ENCODE peak calls at places on chromosomes 6 and 20, in five cellular contexts. O is sigmoid colon; S is lower leg skin; Y is CD8-positive, alpha-beta memory T cell; G is upper lobe of right lung. N is an unnamed sample.

GRCh38 chr20:46040902-46041535 is 12.0 kb downstream of the SLC12A5 start:
- DNase-seq in Y (no peak), O (no peak), G (no peak), S (no peak), N (no peak)

GRCh38 chr20:61756446-61756845 is 309.2 kb downstream of the TAF4 start:
- DNase-seq in G (no peak), S (no peak), Y (no peak), O (no peak), N (no peak)

GRCh38 chr6:137155830-137156229 is 17.6 kb downstream of the IL22RA2 start:
- DNase-seq in G (no peak), Y (peak), S (no peak), O (no peak), N (no peak)

GRCh38 chr6:150586850-150587359 is 12.8 kb upstream of the PLEKHG1 start:
- DNase-seq in Y (no peak), S (no peak), O (no peak), G (no peak), N (no peak)

GRCh38 chr20:15071010-15071808 is 733.8 kb upstream of the FLRT3 start:
- DNase-seq in S (no peak), Y (no peak), G (no peak), O (no peak), N (no peak)

GRCh38 chr20:20213722-20214121 is 154.2 kb upstream of the INSM1 start:
- DNase-seq in O (no peak), Y (no peak), S (no peak), G (no peak), N (no peak)

GRCh38 chr6:78947962-78948361 is 80.6 kb downstream of the IRAK1BP1 start:
- DNase-seq in S (no peak), Y (no peak), G (no peak), O (no peak), N (no peak)

GRCh38 chr6:106085687-106085983 is 501 bp upstream of the PRDM1 start:
- DNase-seq in G (no peak), S (no peak), Y (no peak), O (no peak), N (no peak)

GRCh38 chr20:58340853-58341252 is 31.3 kb downstream of the RAB22A start:
- DNase-seq in O (no peak), Y (no peak), G (no peak), S (no peak), N (no peak)

GRCh38 chr6:138722425-138723371 is 50.9 kb upstream of the CCDC28A start:
- DNase-seq in Y (no peak), O (no peak), S (no peak), G (no peak), N (no peak)

GRCh38 chr6:90414352-90414751 is 117.7 kb upstream of the BACH2 start:
- DNase-seq in Y (no peak), O (no peak), G (no peak), S (no peak), N (no peak)

GRCh38 chr6:154899825-154900468 is 95.2 kb upstream of the TIAM2 start:
- DNase-seq in O (no peak), G (no peak), Y (no peak), S (no peak), N (no peak)

GRCh38 chr6:52389626-52390360 is 27.8 kb downstream of the PAQR8 start:
- DNase-seq in Y (peak), G (peak), S (no peak), O (no peak), N (peak)

GRCh38 chr6:17457405-17457804 is 64.0 kb downstream of the CAP2 start:
- DNase-seq in Y (no peak), O (no peak), S (no peak), G (no peak), N (no peak)

GRCh38 chr6:12467706-12468670 is 177.8 kb downstream of the EDN1 start:
- DNase-seq in G (no peak), O (no peak), Y (no peak), S (no peak), N (no peak)

GRCh38 chr6:165455488-165455887 is 146.1 kb upstream of the C6orf118 start:
- DNase-seq in G (no peak), S (no peak), O (no peak), Y (no peak), N (no peak)

GRCh38 chr6:29755295-29755871 is 32.1 kb downstream of the HLA-F start:
- DNase-seq in G (no peak), O (no peak), S (peak), Y (no peak), N (no peak)
- H3K4me3 ChIP-seq in G (no peak), O (no peak), S (no peak), Y (no peak), N (no peak)

DNA sequence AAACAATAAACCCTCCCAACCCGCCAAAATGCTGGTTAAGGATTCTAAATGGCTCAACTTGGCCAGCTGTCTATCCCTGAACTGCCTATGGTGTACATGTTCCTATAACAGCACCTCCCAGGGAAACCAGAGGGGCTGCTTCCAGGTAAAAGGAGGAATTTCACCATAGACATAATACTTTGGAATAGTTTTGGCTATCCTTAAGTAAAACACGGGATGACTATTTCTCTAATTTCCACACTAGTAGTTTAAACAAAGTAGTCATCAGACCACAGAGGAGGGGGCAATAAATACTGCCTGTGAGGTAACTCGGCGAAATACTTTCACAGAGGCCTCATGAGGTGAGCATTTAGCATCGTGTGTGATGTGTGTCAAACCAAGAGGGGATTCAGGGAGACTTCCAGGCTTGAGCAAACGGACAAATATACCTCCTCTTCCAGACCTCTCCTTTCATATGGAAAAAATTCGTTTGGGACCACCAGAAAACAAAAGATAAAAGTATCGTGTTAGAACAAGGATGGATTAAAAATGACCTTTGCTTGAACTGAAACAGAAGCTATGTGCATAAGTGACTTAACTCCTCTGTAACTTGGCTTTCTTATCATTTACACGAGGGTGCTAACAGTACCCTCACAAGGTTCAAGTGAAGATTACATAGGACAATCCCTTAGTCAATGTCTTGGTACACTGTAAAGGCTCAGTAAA is 1.0 kb upstream of the XRN2 start:
- DNase-seq in G (no peak), O (no peak), S (no peak), Y (no peak), N (no peak)
- H3K4me3 ChIP-seq in G (peak), O (peak), S (no peak), Y (peak), N (peak)

DNA sequence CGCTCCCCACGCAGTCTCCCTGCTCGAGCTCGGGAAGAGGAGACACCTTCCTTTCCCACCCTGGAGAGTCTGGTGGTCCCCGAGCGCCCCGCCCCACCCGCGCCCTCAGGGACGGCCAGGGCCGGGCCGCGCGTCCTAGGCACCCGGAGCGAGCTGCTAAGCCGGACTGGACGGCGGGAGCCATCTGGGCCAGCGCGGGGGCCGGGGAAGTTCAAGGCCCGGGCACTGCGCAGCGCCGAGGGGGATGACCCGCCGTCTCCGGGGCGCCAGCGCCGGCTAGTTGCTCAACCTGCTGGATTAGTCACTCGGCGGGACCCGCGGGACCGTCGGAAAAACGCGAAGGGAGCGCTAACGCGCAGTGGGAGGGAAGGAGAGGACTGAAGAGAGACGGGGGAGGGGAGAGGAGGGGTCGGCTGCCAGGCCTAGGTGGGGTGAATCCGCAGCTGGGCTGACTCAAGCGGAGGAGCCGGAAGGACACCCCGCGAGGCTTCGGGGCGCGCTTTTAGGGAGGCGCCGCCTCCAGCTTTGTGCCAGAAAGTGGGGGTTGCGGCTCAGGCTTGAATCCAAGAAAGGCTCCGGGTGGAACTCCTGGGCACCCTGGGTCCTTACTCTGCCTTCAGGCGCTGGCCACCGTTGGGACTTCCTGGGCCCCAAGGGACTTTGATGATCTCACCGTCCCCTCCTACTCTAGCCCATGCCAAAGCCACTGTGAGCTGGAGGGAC is 75.7 kb upstream of the FOXP4 start:
- DNase-seq in S (peak), G (peak), Y (no peak), O (peak), N (no peak)
- H3K4me3 ChIP-seq in S (no peak), G (peak), Y (no peak), O (no peak), N (no peak)

GRCh38 chr6:169020821-169021220 is 232.8 kb downstream of the THBS2 start:
- DNase-seq in Y (no peak), S (no peak), G (no peak), O (no peak), N (no peak)
- H3K4me3 ChIP-seq in Y (no peak), S (no peak), G (no peak), O (no peak), N (no peak)

GRCh38 chr6:113871975-113872374 is 14.8 kb downstream of the MARCKS start:
- DNase-seq in S (no peak), G (no peak), Y (no peak), O (no peak), N (no peak)
- H3K4me3 ChIP-seq in S (no peak), G (peak), Y (no peak), O (no peak), N (peak)

GRCh38 chr6:141682391-141682790 is 450.3 kb upstream of the GJE1 start:
- DNase-seq in O (no peak), Y (no peak), G (no peak), S (no peak), N (no peak)

GRCh38 chr6:141675957-141676356 is 456.8 kb upstream of the GJE1 start:
- DNase-seq in O (no peak), S (no peak), Y (no peak), G (no peak), N (no peak)

GRCh38 chr6:141677598-141678211 is 455.0 kb upstream of the GJE1 start:
- DNase-seq in S (no peak), O (no peak), Y (no peak), G (no peak), N (no peak)
- H3K4me3 ChIP-seq in S (no peak), O (no peak), Y (no peak), G (no peak), N (no peak)

DNA sequence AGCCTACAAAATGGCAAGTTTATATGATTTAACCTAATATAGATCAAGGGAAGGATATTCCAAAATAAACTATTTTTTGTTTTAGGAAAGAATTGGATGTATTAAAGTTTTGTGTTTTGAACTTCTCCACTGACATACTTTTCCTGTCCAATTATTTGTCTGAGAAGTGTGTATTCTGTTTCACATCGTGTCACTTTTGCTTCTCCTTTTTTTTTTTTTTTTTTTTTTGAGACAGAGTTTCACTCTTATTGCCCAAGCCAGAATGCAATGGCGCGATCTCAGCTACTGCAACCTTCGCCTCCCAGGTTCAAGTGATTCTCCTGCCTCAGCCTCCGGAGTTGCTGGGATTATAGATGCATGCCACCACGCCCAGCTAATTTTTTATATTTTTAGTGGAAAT is 58.8 kb downstream of the SCAND1 start:
- DNase-seq in O (no peak), Y (no peak), S (no peak), G (no peak), N (no peak)
- H3K4me3 ChIP-seq in O (no peak), Y (no peak), S (no peak), G (no peak), N (no peak)

GRCh38 chr6:42152024-42152423 is 9.6 kb upstream of the C6orf132 start:
- DNase-seq in S (no peak), Y (no peak), O (no peak), G (no peak), N (no peak)

GRCh38 chr6:42142118-42142835 is at the start of gene C6orf132:
- DNase-seq in Y (no peak), O (no peak), S (peak), G (peak), N (no peak)

GRCh38 chr6:42150254-42150653 is 7.8 kb upstream of the C6orf132 start:
- DNase-seq in G (no peak), O (no peak), S (no peak), Y (no peak), N (no peak)

GRCh38 chr6:42147138-42147562 is 4.7 kb upstream of the C6orf132 start:
- DNase-seq in S (no peak), Y (no peak), O (no peak), G (no peak), N (no peak)

DNA sequence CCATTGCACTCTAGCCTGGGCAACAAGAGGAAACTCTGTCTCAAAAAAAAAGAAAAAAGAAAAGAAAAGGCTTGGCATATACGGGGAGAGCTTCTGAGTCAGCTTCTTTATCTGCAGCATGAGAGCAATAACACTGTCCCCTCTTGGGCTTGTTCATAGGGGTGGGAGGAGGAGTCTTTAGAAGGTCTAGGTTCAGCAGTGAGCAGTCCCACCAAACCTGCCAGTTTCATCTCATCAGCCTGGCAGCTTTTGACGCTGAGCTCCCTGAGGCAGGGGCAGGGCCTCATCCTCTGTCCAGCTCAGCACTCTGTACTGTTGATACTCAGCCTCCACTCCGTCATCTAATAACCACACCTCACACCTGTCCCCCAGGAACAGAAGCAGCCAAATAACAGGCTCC is 5.6 kb upstream of the C6orf132 start:
- DNase-seq in O (no peak), S (no peak), Y (no peak), G (no peak), N (no peak)
- H3K4me3 ChIP-seq in O (no peak), S (no peak), Y (no peak), G (no peak), N (no peak)

GRCh38 chr6:27263886-27264285 is 16.4 kb downstream of the PRSS16 start:
- DNase-seq in O (no peak), Y (no peak), S (no peak), G (no peak), N (no peak)

GRCh38 chr6:27254566-27254965 is 7.1 kb downstream of the PRSS16 start:
- DNase-seq in G (no peak), Y (no peak), S (peak), O (no peak), N (no peak)

GRCh38 chr6:27255866-27256265 is 8.4 kb downstream of the PRSS16 start:
- DNase-seq in S (no peak), Y (no peak), G (no peak), O (no peak), N (no peak)

GRCh38 chr6:27260836-27261375 is 13.4 kb downstream of the PRSS16 start:
- DNase-seq in S (no peak), Y (no peak), O (no peak), G (no peak), N (no peak)

GRCh38 chr6:27260339-27260738 is 12.8 kb downstream of the PRSS16 start:
- DNase-seq in G (no peak), S (no peak), Y (no peak), O (no peak), N (no peak)
- H3K4me3 ChIP-seq in G (no peak), S (no peak), Y (no peak), O (no peak), N (no peak)

N was measured in GM12864.